ENCODE peak calls at places on chromosomes 5 and 9, in eight cellular contexts. Q is tibial nerve, V is heart left ventricle, E is tibial artery, U is bronchial epithelial cell, G is ascending aorta, D is OCI-LY7, W is PC-9. M is an unnamed sample.

GRCh38 chr5:8993031-8993430 is 552.8 kb downstream of the SEMA5A start:
- DNase-seq in V (no peak), W (no peak), G (no peak), E (no peak), Q (no peak), D (peak), U (peak), M (no peak)

GRCh38 chr9:79598562-79599345 is 27.0 kb downstream of the TLE4 start:
- DNase-seq in D (no peak), E (no peak), Q (no peak), W (no peak), U (no peak), V (no peak), G (no peak), M (no peak)

GRCh38 chr5:93151896-93152295 is 429.1 kb downstream of the NR2F1-AS1 start:
- DNase-seq in Q (no peak), W (no peak), E (no peak), D (no peak), V (no peak), G (no peak), U (peak), M (no peak)

GRCh38 chr9:125393426-125393825 is 131.8 kb downstream of the GAPVD1 start:
- DNase-seq in W (no peak), D (no peak), E (no peak), U (peak), V (peak), Q (no peak), G (no peak), M (no peak)

GRCh38 chr5:170330568-170331054 is 33.0 kb upstream of the LCP2 start:
- DNase-seq in W (no peak), E (no peak), U (no peak), G (no peak), V (no peak), Q (no peak), D (no peak), M (no peak)

GRCh38 chr9:113267911-113268563 is 7.3 kb downstream of the CDC26 start:
- DNase-seq in D (no peak), G (no peak), V (no peak), U (no peak), Q (no peak), W (no peak), E (no peak), M (no peak)

GRCh38 chr5:17113174-17113941 is 104.1 kb upstream of the BASP1 start:
- DNase-seq in D (no peak), E (no peak), U (no peak), W (no peak), V (no peak), Q (no peak), G (no peak), M (peak)

GRCh38 chr9:87678650-87679355 is 47.1 kb upstream of the CTSL start:
- DNase-seq in W (peak), D (peak), G (peak), Q (peak), U (peak), V (no peak), E (peak), M (peak)

GRCh38 chr5:128199104-128199503 is 115.5 kb downstream of the SLC12A2 start:
- DNase-seq in V (no peak), U (peak), D (no peak), E (no peak), W (peak), G (no peak), Q (no peak), M (no peak)

GRCh38 chr9:89592963-89593775 is 11.6 kb upstream of the GADD45G start:
- DNase-seq in U (peak), G (no peak), E (no peak), W (peak), Q (no peak), V (no peak), D (no peak), M (peak)

GRCh38 chr9:137286980-137287383 is 9.5 kb downstream of the TOR4A start:
- DNase-seq in E (no peak), U (peak), V (no peak), W (peak), D (peak), G (no peak), Q (no peak), M (no peak)

GRCh38 chr5:163436515-163436914 is 880 bp upstream of the CCNG1 start:
- DNase-seq in D (no peak), Q (no peak), E (no peak), G (no peak), V (no peak), W (no peak), U (no peak), M (no peak)

GRCh38 chr9:36276840-36277239 is 18.6 kb upstream of the GNE start:
- DNase-seq in G (no peak), Q (no peak), E (no peak), W (peak), V (no peak), D (no peak), U (peak), M (peak)

GRCh38 chr5:132363431-132364112 is 5.9 kb upstream of the SLC22A5 start:
- DNase-seq in Q (peak), E (peak), D (no peak), V (no peak), W (peak), G (peak), U (peak), M (no peak)

GRCh38 chr9:130772185-130772584 is 62.9 kb upstream of the ABL1 start:
- DNase-seq in Q (no peak), U (no peak), W (no peak), E (no peak), V (no peak), D (no peak), G (no peak), M (no peak)

GRCh38 chr5:124453221-124454032 is 293.0 kb downstream of the ZNF608 start:
- DNase-seq in D (peak), U (peak), G (no peak), V (no peak), E (no peak), Q (no peak), W (no peak), M (peak)

GRCh38 chr5:79938468-79938867 is 52.6 kb downstream of the MTX3 start:
- DNase-seq in D (no peak), U (peak), G (no peak), W (no peak), V (no peak), E (no peak), Q (no peak), M (no peak)

GRCh38 chr5:15718411-15719178 is 218.6 kb downstream of the FBXL7 start:
- DNase-seq in Q (no peak), G (no peak), E (no peak), U (no peak), W (no peak), D (no peak), V (no peak), M (no peak)

GRCh38 chr5:156621719-156622118 is 228.4 kb upstream of the PPP1R2B start:
- DNase-seq in E (no peak), V (no peak), D (no peak), W (no peak), Q (no peak), G (no peak), U (no peak), M (no peak)

GRCh38 chr5:143128412-143129071 is 274.9 kb downstream of the NR3C1 start:
- DNase-seq in G (no peak), D (no peak), Q (no peak), V (no peak), U (no peak), W (no peak), E (no peak), M (no peak)

GRCh38 chr5:110854200-110854599 is 115.4 kb downstream of the SLC25A46 start:
- DNase-seq in D (no peak), V (no peak), U (peak), E (no peak), W (no peak), G (no peak), Q (no peak), M (no peak)

GRCh38 chr5:75496026-75496425 is 15.4 kb downstream of the CERT1 start:
- DNase-seq in V (no peak), D (no peak), E (no peak), G (no peak), Q (no peak), W (no peak), U (peak), M (no peak)

GRCh38 chr9:16207161-16207560 is 654.3 kb downstream of the CCDC171 start:
- DNase-seq in G (no peak), W (no peak), Q (peak), V (no peak), U (no peak), E (no peak), D (no peak), M (no peak)

GRCh38 chr5:159123700-159124099 is 24.0 kb upstream of the EBF1 start:
- DNase-seq in V (no peak), Q (no peak), W (no peak), D (no peak), G (no peak), E (no peak), U (no peak), M (no peak)

GRCh38 chr9:97557606-97558095 is 56.2 kb downstream of the TMOD1 start:
- DNase-seq in U (no peak), Q (peak), V (peak), G (peak), W (no peak), D (no peak), E (peak), M (no peak)

GRCh38 chr9:104682642-104683041 is 11.7 kb upstream of the OR13D1 start:
- DNase-seq in G (no peak), D (peak), Q (no peak), V (no peak), E (no peak), U (peak), W (no peak), M (peak)

GRCh38 chr5:44329716-44330115 is 59.5 kb downstream of the FGF10 start:
- DNase-seq in V (no peak), G (no peak), W (no peak), Q (no peak), E (no peak), U (no peak), D (no peak), M (no peak)

GRCh38 chr9:127349483-127350127 is 47.4 kb upstream of the SLC2A8 start:
- DNase-seq in U (no peak), Q (no peak), G (no peak), V (no peak), D (no peak), E (no peak), W (no peak), M (no peak)

GRCh38 chr5:181173420-181174342 is 26.3 kb downstream of the OR2V2 start:
- DNase-seq in W (no peak), U (peak), D (peak), Q (no peak), E (no peak), V (no peak), G (no peak), M (no peak)

GRCh38 chr9:94079236-94079635 is 5.0 kb upstream of the PTPDC1 start:
- DNase-seq in U (no peak), W (no peak), V (no peak), E (no peak), D (no peak), Q (no peak), G (no peak), M (no peak)

GRCh38 chr5:41336471-41336870 is 123.1 kb upstream of the C6 start:
- DNase-seq in V (no peak), Q (no peak), D (no peak), W (no peak), G (no peak), E (no peak), U (no peak), M (no peak)

GRCh38 chr9:107465467-107466451 is 23.8 kb downstream of the KLF4 start:
- DNase-seq in W (peak), G (peak), D (no peak), U (no peak), E (peak), V (peak), Q (peak), M (no peak)

GRCh38 chr5:176319827-176320554 is 41.6 kb downstream of the KIAA1191 start:
- DNase-seq in G (no peak), W (no peak), D (peak), Q (no peak), E (no peak), U (peak), V (no peak), M (no peak)

GRCh38 chr5:80147119-80147815 is 108.6 kb downstream of the SERINC5 start:
- DNase-seq in U (no peak), Q (no peak), E (no peak), G (no peak), D (peak), W (no peak), V (no peak), M (no peak)

GRCh38 chr9:6733243-6733642 is 24.5 kb upstream of the KDM4C start:
- DNase-seq in G (no peak), U (no peak), Q (no peak), W (no peak), E (peak), V (no peak), D (no peak), M (no peak)
- TF ChIP-seq CTCF in G (no peak), U (no peak), Q (no peak), W (no peak), E (no peak), V (no peak), D (no peak), M (no peak)

GRCh38 chr5:150353395-150353675 is 4.2 kb upstream of the TCOF1 start:
- DNase-seq in V (no peak), Q (no peak), W (no peak), G (no peak), U (no peak), D (no peak), E (no peak), M (no peak)
- TF ChIP-seq CTCF in V (no peak), Q (no peak), W (no peak), G (no peak), U (no peak), D (no peak), E (no peak), M (peak)

DNA sequence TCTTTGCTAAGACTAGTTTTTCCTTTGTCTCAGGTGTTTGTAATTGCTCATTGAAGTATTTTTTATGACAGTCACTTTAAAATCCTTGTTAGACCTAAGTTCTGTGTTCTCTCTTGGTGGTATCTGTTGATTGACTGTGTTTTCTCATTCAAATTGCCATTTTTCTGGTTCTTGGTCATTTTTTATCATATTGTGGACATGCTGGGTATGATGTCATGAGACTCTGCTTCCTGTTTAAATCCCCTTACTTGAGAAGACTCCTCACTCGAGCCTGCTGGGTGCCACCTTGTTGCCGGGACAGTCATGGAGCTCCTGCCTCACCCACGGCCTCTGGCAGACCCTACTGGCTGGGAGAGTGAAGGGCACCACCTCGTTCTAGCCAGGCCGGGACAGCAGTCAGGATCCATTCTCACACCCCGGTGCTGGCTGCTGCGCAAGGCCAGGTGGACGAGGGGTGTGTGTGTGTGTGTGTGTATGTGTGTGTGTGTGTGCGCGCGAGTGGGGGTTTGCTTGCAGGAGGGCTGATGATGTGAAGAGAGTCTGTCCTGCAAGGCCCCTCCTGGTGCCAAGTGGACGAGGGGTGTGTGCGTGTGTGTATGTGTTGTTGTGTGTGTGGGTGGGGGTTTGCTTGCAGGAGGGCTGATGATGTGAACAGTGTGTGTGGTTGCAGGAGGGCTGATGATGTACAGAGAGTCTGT is 4.4 kb downstream of the CEP72 start:
- DNase-seq in D (no peak), E (peak), W (no peak), Q (no peak), V (no peak), G (peak), U (no peak), M (no peak)
- TF ChIP-seq CTCF in D (no peak), E (no peak), W (no peak), Q (no peak), V (no peak), G (no peak), U (no peak), M (no peak)

GRCh38 chr9:10366171-10366779 is 246.5 kb downstream of the PTPRD start:
- DNase-seq in E (no peak), G (no peak), W (no peak), Q (peak), V (no peak), U (peak), D (peak), M (no peak)
- TF ChIP-seq CTCF in E (peak), G (no peak), W (peak), Q (peak), V (peak), U (peak), D (peak), M (no peak)

DNA sequence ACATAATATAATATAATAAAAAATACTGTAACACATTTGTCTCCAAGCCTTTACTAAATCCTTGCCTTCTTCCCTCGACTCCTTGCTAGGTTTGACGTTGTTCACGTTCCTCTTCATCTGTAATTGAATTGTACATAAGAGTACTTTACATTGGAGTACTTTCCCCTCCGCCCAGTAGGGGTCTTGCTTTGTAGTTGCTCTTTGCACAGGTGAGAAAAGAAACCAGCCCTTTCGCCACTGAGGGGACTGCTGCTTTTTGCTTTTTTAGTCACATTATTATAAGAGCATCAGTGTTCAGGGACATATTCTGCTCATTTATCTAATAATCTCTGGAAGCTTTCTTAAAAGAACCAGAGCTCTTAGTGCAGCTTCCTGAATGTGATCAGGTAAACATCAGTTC is 115.0 kb downstream of the CETN3 start:
- DNase-seq in V (no peak), Q (no peak), U (no peak), D (peak), G (no peak), W (no peak), E (no peak), M (no peak)
- TF ChIP-seq CTCF in V (no peak), Q (no peak), U (no peak), D (peak), G (no peak), W (no peak), E (no peak), M (no peak)

GRCh38 chr5:171623551-171624097 is 162.0 kb upstream of the SMIM23 start:
- DNase-seq in V (no peak), E (no peak), G (peak), Q (no peak), D (no peak), W (no peak), U (no peak), M (no peak)
- TF ChIP-seq CTCF in V (no peak), E (no peak), G (no peak), Q (no peak), D (no peak), W (no peak), U (no peak), M (no peak)

M was measured in AG09319.